ENCODE peak calls at places on chromosomes 16 and 17, in five cellular contexts. B, U, M, V and T are unnamed samples.

GRCh38 chr17:77237232-77238008 is 96.7 kb downstream of the SEC14L1 start:
- DNase-seq in U (no peak), V (no peak), M (no peak), B (no peak), T (no peak)

GRCh38 chr16:80120899-80121521 is 419.8 kb upstream of the DYNLRB2 start:
- DNase-seq in V (no peak), B (no peak), U (peak; percentile 77), M (no peak), T (peak; percentile 35)

GRCh38 chr17:33580215-33580614 is 287.1 kb upstream of the ASIC2 start:
- DNase-seq in B (no peak), V (no peak), M (no peak), U (no peak), T (no peak)

GRCh38 chr17:62100050-62100449 is 35.0 kb upstream of the MED13 start:
- DNase-seq in B (no peak), M (no peak), V (no peak), U (no peak), T (no peak)

GRCh38 chr17:61205931-61206330 is 193.7 kb upstream of the TBX2 start:
- DNase-seq in V (no peak), B (no peak), M (no peak), U (peak; percentile 31), T (no peak)

GRCh38 chr17:76054112-76054476 is 18.2 kb downstream of the SRP68 start:
- DNase-seq in M (no peak), V (no peak), B (no peak), U (peak; percentile 95), T (no peak)

GRCh38 chr17:9360610-9361571 is 214.7 kb downstream of the STX8 start:
- DNase-seq in U (peak; percentile 70), V (no peak), B (no peak), M (no peak), T (no peak)

GRCh38 chr17:59368218-59368857 is 36.9 kb downstream of the YPEL2 start:
- DNase-seq in V (no peak), U (no peak), M (no peak), B (no peak), T (no peak)

GRCh38 chr16:7216719-7217118 is 115.9 kb upstream of the RBFOX1 start:
- DNase-seq in B (no peak), V (no peak), U (no peak), M (no peak), T (no peak)

GRCh38 chr16:56101480-56101879 is 89.8 kb upstream of the GNAO1 start:
- DNase-seq in V (no peak), M (no peak), U (no peak), B (no peak), T (no peak)

GRCh38 chr16:57226701-57227621 is 18.1 kb upstream of the ARL2BP start:
- DNase-seq in U (peak; percentile 46), B (no peak), M (no peak), V (no peak), T (no peak)

GRCh38 chr16:28886945-28887344 is 8.7 kb downstream of the ATP2A1 start:
- DNase-seq in B (no peak), V (no peak), M (no peak), U (no peak), T (no peak)

GRCh38 chr16:2214721-2214970 is at the start of gene PGP:
- DNase-seq in M (peak; percentile 99), B (no peak), V (no peak), U (no peak), T (no peak)

GRCh38 chr16:8634991-8635736 is 13.7 kb downstream of the METTL22 start:
- DNase-seq in U (peak; percentile 35), B (no peak), M (no peak), V (no peak), T (no peak)

GRCh38 chr16:35908152-35908551 is 2448.7 kb downstream of the TP53TG3F start:
- DNase-seq in M (no peak), B (no peak), V (no peak), U (no peak), T (no peak)

GRCh38 chr17:75650874-75651273 is 16.1 kb downstream of the RECQL5 start:
- DNase-seq in U (no peak), M (no peak), B (no peak), V (no peak), T (no peak)

GRCh38 chr17:80790021-80790765 is 201.4 kb upstream of the CHMP6 start:
- DNase-seq in V (no peak), M (no peak), B (no peak), U (no peak), T (no peak)

GRCh38 chr17:12613566-12613965 is 52.1 kb upstream of the MYOCD start:
- DNase-seq in V (no peak), U (peak; percentile 37), B (no peak), M (no peak), T (no peak)

GRCh38 chr17:73492802-73493139 is 151.5 kb downstream of the SDK2 start:
- DNase-seq in V (no peak), U (no peak), B (no peak), M (no peak), T (no peak)

GRCh38 chr16:89323120-89323960 is 105.8 kb downstream of the ZNF778 start:
- DNase-seq in U (no peak), V (no peak), B (no peak), M (no peak), T (no peak)

GRCh38 chr17:28968269-28968913 is 17.1 kb upstream of the PHF12 start:
- DNase-seq in B (no peak), V (no peak), U (no peak), M (no peak), T (no peak)

GRCh38 chr16:79071424-79071823 is 529.1 kb downstream of the MAF start:
- DNase-seq in V (no peak), U (peak; percentile 80), B (no peak), M (no peak), T (no peak)

GRCh38 chr17:39543669-39544068 is 64.1 kb downstream of the NEUROD2 start:
- DNase-seq in B (no peak), U (no peak), M (no peak), V (no peak), T (no peak)

GRCh38 chr17:38636054-38636453 is 30.3 kb upstream of the SRCIN1 start:
- DNase-seq in B (no peak), U (no peak), V (no peak), M (no peak), T (no peak)

GRCh38 chr16:51898872-51899271 is 648.1 kb downstream of the TOX3 start:
- DNase-seq in U (peak; percentile 57), V (no peak), B (no peak), M (no peak), T (no peak)

GRCh38 chr17:78039581-78039980 is 81.1 kb downstream of the TNRC6C start:
- DNase-seq in M (no peak), U (no peak), B (no peak), V (no peak), T (no peak)

GRCh38 chr17:82276951-82277350 is 3.5 kb upstream of the CSNK1D start:
- DNase-seq in M (no peak), V (no peak), B (no peak), U (no peak), T (no peak)

GRCh38 chr16:89289428-89290395 is 72.2 kb downstream of the ZNF778 start:
- DNase-seq in U (peak; percentile 42), M (peak; percentile 48), V (peak; percentile 22), B (peak; percentile 49), T (peak; percentile 5)

GRCh38 chr16:26599786-26600107 is 467.0 kb upstream of the C16orf82 start:
- DNase-seq in V (no peak), M (no peak), B (no peak), U (no peak), T (no peak)

GRCh38 chr16:11780988-11781680 is 15.9 kb downstream of the ZC3H7A start:
- DNase-seq in B (no peak), M (no peak), V (no peak), U (no peak), T (peak; percentile 5)

GRCh38 chr16:73176577-73177013 is 128.7 kb upstream of the ZFHX3 start:
- DNase-seq in V (no peak), B (no peak), M (no peak), U (peak; percentile 97), T (no peak)

GRCh38 chr17:1559743-1560581 is 2.6 kb downstream of the PITPNA start:
- DNase-seq in M (no peak), U (no peak), V (no peak), B (no peak), T (no peak)